ENCODE peak calls at places on chromosome 15, in seven cellular contexts. P is OCI-LY7, S is foreskin fibroblast, Y is GM06990, N is fibroblast of pulmonary artery, R is suprapubic skin, U is GM23338. M is an unnamed sample.

GRCh38 chr15:94930441-94930840 is 699.1 kb downstream of the MCTP2 start:
- DNase-seq in P (no peak), S (no peak), Y (no peak), N (no peak), R (no peak), U (no peak), M (no peak)

GRCh38 chr15:90869601-90870353 is 1.4 kb downstream of the FURIN start:
- DNase-seq in P (peak), S (peak), Y (no peak), N (peak), R (no peak), U (peak), M (peak)

GRCh38 chr15:65084500-65085206 is 8.1 kb downstream of the KBTBD13 start:
- DNase-seq in P (no peak), S (no peak), Y (no peak), N (no peak), R (no peak), U (no peak), M (no peak)

GRCh38 chr15:81215983-81216382 is 19.3 kb downstream of the IL16 start:
- DNase-seq in P (no peak), S (no peak), Y (no peak), N (no peak), R (no peak), U (no peak), M (peak)

GRCh38 chr15:75446146-75446545 is 5.3 kb downstream of the SIN3A start:
- DNase-seq in P (peak), S (no peak), Y (peak), N (no peak), R (no peak), U (no peak), M (no peak)

GRCh38 chr15:51076898-51077564 is 17.7 kb downstream of the TNFAIP8L3 start:
- DNase-seq in P (no peak), S (peak), Y (peak), N (peak), R (no peak), U (peak), M (no peak)

GRCh38 chr15:76968310-76968709 is 26.6 kb upstream of the PSTPIP1 start:
- DNase-seq in P (no peak), S (no peak), Y (no peak), N (peak), R (no peak), U (no peak), M (peak)

GRCh38 chr15:86935841-86936240 is 856.2 kb downstream of the AGBL1 start:
- DNase-seq in P (no peak), S (no peak), Y (no peak), N (no peak), R (no peak), U (peak), M (no peak)

GRCh38 chr15:68298336-68298735 is 20.8 kb downstream of the FEM1B start:
- DNase-seq in P (no peak), S (no peak), Y (no peak), N (no peak), R (no peak), U (no peak), M (peak)

GRCh38 chr15:77083381-77084160 is 12.7 kb upstream of the TSPAN3 start:
- DNase-seq in P (peak), S (no peak), Y (peak), N (peak), R (no peak), U (peak), M (no peak)

GRCh38 chr15:74888716-74889115 is 1.1 kb upstream of the MPI start:
- DNase-seq in P (no peak), S (no peak), Y (no peak), N (no peak), R (no peak), U (no peak), M (no peak)

GRCh38 chr15:90711418-90711824 is 5.7 kb upstream of the BLM start:
- DNase-seq in P (peak), S (no peak), Y (no peak), N (no peak), R (no peak), U (no peak), M (peak)

GRCh38 chr15:43958894-43959330 is 132.1 kb downstream of the WDR76 start:
- DNase-seq in P (no peak), S (peak), Y (no peak), N (peak), R (no peak), U (peak), M (no peak)

GRCh38 chr15:39969871-39970270 is 36.0 kb downstream of the EIF2AK4 start:
- DNase-seq in P (no peak), S (peak), Y (no peak), N (peak), R (peak), U (no peak), M (no peak)

DNA sequence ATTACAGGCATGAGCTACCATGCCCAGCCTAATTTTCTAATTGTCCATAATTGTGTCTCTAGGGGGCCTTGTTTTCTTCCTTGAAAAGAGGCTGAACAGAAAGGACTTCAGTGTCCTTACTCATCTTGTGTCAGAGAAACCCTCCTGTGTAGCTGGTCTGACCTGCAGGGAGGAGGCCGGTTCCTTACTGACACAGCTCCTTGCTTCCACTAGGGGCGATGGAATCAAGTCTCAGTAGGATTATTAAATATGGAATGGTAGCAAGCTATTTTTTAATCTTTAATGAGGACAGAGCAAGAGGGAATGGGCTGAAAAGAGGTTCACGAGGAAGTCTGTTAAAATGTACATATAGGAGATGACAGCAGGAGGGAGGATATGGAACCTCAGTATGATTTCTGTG is 8.6 kb downstream of the LPCAT4 start:
- DNase-seq in P (no peak), S (peak), Y (no peak), N (no peak), R (no peak), U (peak), M (no peak)
- TF ChIP-seq CTCF in P (peak), S (peak), Y (peak), N (peak), R (no peak), U (peak), M (no peak)

GRCh38 chr15:99425666-99426301 is 140.0 kb upstream of the MEF2A start:
- DNase-seq in P (no peak), S (peak), Y (no peak), N (peak), R (peak), U (no peak), M (no peak)
- TF ChIP-seq CTCF in P (no peak), S (no peak), Y (no peak), N (peak), R (no peak), U (no peak), M (peak)

DNA sequence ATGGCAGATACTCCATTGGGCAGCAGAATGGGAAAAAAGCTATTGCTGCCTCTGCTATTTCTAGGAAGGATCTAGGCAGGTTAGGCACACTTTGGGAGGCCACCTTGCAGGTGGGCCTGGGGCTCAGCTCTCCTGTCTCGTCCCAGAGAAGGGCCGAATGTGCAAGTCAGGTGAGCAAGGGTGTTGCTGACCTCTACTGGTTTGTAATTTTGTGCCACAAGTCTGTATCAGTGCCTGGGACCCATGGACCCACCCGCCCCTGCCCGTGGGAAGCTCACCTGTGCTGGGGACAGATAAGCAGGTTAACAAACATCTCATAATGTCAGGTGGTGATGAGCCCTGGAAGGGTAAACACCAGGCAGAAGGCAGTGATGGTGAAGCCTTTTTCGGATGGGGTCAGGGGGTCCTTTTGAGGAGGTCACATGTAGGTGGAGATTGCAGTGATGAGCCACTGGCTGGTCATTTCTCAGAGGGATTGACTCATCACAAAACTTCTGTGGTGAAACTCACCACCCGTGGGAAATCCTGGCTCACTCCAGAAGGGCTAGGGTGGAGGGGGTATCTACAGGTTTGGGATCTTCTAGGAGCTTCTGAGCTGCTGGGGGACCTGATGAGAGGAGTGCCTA is 161.3 kb downstream of the KLF13 start:
- DNase-seq in P (peak), S (peak), Y (peak), N (peak), R (peak), U (no peak), M (peak)
- TF ChIP-seq CTCF in P (peak), S (no peak), Y (peak), N (peak), R (no peak), U (no peak), M (no peak)

GRCh38 chr15:23823508-23823907 is 136.4 kb upstream of the NDN start:
- DNase-seq in P (no peak), S (no peak), Y (no peak), N (no peak), R (no peak), U (peak), M (no peak)
- TF ChIP-seq CTCF in P (peak), S (no peak), Y (no peak), N (no peak), R (no peak), U (peak), M (no peak)

DNA sequence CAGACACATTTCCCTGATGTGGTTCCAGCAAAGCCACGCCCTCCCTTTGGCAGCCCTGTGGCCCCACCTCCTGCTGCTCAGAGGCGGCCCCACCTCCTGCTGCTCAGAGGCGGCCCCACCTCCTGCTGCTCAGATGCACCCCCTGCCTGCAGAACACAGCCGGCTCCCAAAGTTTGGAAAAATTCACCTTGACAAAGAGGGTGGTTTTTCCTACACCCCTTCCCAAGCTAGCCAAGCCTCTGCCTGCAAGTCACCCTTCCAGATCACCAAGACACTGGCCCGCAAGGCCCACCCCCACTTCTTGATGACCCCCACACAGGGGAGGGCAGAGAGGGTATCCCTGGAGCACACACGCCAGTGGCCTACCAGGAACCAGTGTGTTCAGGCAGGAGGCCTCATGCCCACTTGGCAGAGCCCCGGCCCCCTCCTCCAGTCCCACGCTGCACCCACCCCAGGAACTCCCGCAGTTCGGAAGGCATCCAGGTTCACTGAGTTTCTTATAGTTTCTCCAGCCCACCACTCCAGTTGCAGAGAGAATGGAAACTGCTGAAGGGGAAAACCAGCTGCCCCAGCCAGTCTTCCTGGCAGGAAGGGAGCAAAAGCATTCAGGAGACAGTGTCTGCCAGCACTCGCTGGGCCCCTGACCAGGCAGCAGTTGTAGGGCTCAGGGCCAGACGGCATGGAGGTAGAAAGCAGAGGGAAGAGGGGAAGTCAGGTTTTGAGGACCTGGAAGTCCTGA is 2.3 kb upstream of the HAPLN3 start:
- DNase-seq in P (peak), S (peak), Y (no peak), N (peak), R (peak), U (peak), M (peak)
- TF ChIP-seq CTCF in P (peak), S (peak), Y (peak), N (peak), R (peak), U (peak), M (peak)

GRCh38 chr15:71052356-71052755 is 62.9 kb upstream of the THSD4 start:
- DNase-seq in P (no peak), S (peak), Y (no peak), N (peak), R (no peak), U (no peak), M (no peak)
- TF ChIP-seq CTCF in P (no peak), S (no peak), Y (no peak), N (no peak), R (no peak), U (no peak), M (no peak)

GRCh38 chr15:82809308-82810060 is at the start of gene WHAMM:
- DNase-seq in P (peak), S (peak), Y (peak), N (peak), R (peak), U (peak), M (peak)
- TF ChIP-seq CTCF in P (peak), S (no peak), Y (no peak), N (no peak), R (no peak), U (no peak), M (peak)

GRCh38 chr15:29114277-29115092 is 155.1 kb downstream of the NSMCE3 start:
- DNase-seq in P (no peak), S (no peak), Y (no peak), N (no peak), R (no peak), U (no peak), M (no peak)

GRCh38 chr15:29117778-29118177 is 151.8 kb downstream of the NSMCE3 start:
- DNase-seq in P (no peak), S (no peak), Y (no peak), N (no peak), R (no peak), U (no peak), M (no peak)

GRCh38 chr15:29113336-29114276 is 156.0 kb downstream of the NSMCE3 start:
- DNase-seq in P (no peak), S (no peak), Y (no peak), N (no peak), R (no peak), U (no peak), M (no peak)

GRCh38 chr15:29116970-29117700 is 152.5 kb downstream of the NSMCE3 start:
- DNase-seq in P (no peak), S (no peak), Y (no peak), N (no peak), R (no peak), U (no peak), M (no peak)

DNA sequence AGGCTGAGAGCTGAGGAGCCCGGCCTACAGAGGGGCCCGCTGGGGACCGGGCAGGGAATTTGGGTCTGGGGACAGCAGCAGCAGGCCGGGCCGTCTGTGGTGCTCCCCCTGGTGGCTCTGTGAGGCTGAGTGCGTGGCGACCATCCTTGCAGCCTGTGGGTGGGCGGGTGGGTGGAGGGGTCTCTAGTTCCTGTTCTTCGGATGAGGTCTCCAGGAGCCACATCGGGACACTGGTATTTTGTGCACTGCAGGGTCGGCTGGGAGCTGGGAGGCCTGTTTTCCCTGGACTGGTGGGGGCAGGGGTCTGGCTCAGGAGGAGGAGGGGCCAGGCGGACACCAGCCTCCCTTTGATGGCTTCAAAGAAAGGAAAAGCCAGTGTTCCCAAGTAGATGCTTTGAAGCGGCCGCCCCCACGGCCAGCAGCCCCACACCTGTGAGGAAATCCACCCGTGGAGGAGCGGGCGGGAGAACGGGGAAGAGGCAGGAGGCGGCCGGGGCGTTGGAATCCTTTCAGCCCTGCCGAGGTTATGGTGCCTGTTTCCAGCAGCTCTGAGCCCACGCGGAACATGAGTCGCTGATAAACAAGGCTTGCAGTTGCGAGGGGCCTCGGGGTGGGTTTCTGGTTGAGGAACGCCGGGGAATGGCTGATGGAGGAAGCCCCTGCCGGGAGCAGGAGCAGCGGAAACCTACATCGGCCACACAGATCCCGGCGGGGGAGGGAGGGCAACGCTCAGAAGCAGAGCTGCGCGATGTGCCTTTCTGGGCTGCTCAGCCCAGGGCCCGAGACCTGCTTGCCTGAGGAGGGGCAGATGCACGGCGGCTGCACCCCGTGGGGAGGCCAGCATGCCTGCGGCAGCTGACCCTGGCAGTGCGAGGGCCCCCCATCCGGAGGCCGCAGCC is 154.3 kb downstream of the NSMCE3 start:
- DNase-seq in P (no peak), S (peak), Y (no peak), N (peak), R (no peak), U (peak), M (no peak)
- TF ChIP-seq CTCF in P (no peak), S (peak), Y (peak), N (peak), R (no peak), U (no peak), M (peak)

GRCh38 chr15:49223536-49224274 is 53.7 kb downstream of the GALK2 start:
- DNase-seq in P (no peak), S (peak), Y (no peak), N (peak), R (no peak), U (no peak), M (no peak)

GRCh38 chr15:49229922-49230321 is 59.9 kb downstream of the GALK2 start:
- DNase-seq in P (no peak), S (no peak), Y (no peak), N (no peak), R (no peak), U (no peak), M (no peak)

GRCh38 chr15:49227602-49228001 is 57.6 kb downstream of the GALK2 start:
- DNase-seq in P (no peak), S (no peak), Y (no peak), N (no peak), R (no peak), U (no peak), M (no peak)

DNA sequence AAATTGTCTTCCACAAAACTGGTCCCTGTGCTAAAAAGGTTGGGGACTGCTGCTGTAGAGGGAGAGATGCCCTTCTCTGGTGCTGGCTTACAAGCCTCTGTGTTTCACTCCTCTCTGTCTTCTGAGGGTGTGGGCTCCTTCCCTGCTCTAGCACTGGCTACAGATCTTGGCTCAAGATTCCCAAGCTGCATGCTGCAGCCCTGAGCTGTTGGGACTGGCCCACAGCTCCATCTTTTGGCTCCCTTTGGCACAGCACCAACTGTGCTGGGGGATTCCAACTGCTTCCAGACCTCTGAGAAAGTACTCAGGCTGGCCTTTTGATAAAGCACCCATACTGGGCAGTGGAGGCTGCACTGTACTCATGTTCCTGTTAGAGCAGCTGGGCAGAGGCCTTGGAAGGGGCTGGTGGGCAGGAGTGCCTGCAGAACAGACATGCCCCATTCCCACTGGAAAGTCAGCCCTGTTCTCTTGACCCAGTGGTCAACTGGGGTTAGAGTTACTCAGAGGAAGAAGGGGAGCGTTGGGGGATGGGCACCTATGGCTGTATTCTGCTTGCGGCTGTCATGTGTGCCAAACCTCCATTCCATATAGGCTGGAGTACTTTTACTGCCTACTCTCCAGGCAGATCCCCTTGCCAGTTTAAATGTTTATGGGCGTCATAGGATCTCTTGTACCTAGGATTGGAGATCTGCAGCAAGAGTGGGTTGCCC is 55.7 kb downstream of the GALK2 start:
- DNase-seq in P (no peak), S (peak), Y (no peak), N (peak), R (no peak), U (peak), M (no peak)
- TF ChIP-seq CTCF in P (peak), S (peak), Y (peak), N (peak), R (no peak), U (peak), M (peak)

GRCh38 chr15:38861108-38861507 is 296.5 kb upstream of the RASGRP1 start:
- DNase-seq in P (no peak), S (peak), Y (no peak), N (no peak), R (no peak), U (no peak), M (no peak)

GRCh38 chr15:38857814-38858213 is 293.2 kb upstream of the RASGRP1 start:
- DNase-seq in P (no peak), S (no peak), Y (no peak), N (no peak), R (no peak), U (no peak), M (no peak)

GRCh38 chr15:38860682-38861081 is 296.1 kb upstream of the RASGRP1 start:
- DNase-seq in P (no peak), S (peak), Y (no peak), N (peak), R (no peak), U (no peak), M (no peak)

GRCh38 chr15:38860253-38860652 is 295.6 kb upstream of the RASGRP1 start:
- DNase-seq in P (no peak), S (peak), Y (no peak), N (peak), R (no peak), U (peak), M (no peak)

GRCh38 chr15:38859574-38859973 is 295.0 kb upstream of the RASGRP1 start:
- DNase-seq in P (no peak), S (no peak), Y (no peak), N (no peak), R (no peak), U (no peak), M (no peak)
- TF ChIP-seq CTCF in P (no peak), S (no peak), Y (no peak), N (no peak), R (no peak), U (no peak), M (no peak)